ENCODE peak calls at places on chromosomes 16 and 17, in five cellular contexts. S is IMR-90, O is endodermal cell, L is HCT116, N is adrenal gland. Z is an unnamed sample.
A peak's percentile ranks its signal among the peaks of the same experiment; 100 is the strongest.

GRCh38 chr17:76588182-76588581 is 2.5 kb upstream of the ST6GALNAC2 start:
- DNase-seq in O (no peak), S (no peak), N (peak; percentile 53), L (no peak), Z (no peak)

GRCh38 chr16:81651758-81652718 is 127.1 kb upstream of the PLCG2 start:
- DNase-seq in S (no peak), O (no peak), N (no peak), L (no peak), Z (no peak)

GRCh38 chr17:1726626-1727257 is 2.2 kb downstream of the WDR81 start:
- DNase-seq in S (no peak), L (no peak), N (no peak), O (no peak), Z (no peak)

GRCh38 chr16:85392756-85393673 is 220.1 kb upstream of the GSE1 start:
- DNase-seq in S (no peak), N (no peak), O (no peak), L (no peak), Z (no peak)

GRCh38 chr17:7916799-7917198 is 710 bp upstream of the RNF227 start:
- DNase-seq in L (no peak), S (peak; percentile 80), O (peak; percentile 46), N (no peak), Z (peak; percentile 59)

GRCh38 chr17:42354956-42355843 is 33.0 kb downstream of the STAT3 start:
- DNase-seq in S (no peak), L (no peak), O (no peak), N (no peak), Z (peak; percentile 91)

GRCh38 chr16:17206712-17207111 is 264.0 kb downstream of the XYLT1 start:
- DNase-seq in L (no peak), S (no peak), O (no peak), N (no peak), Z (peak; percentile 43)

GRCh38 chr16:20746461-20746860 is 4.8 kb upstream of the THUMPD1 start:
- DNase-seq in L (no peak), N (no peak), S (no peak), O (no peak), Z (no peak)

GRCh38 chr17:75086496-75087181 is 1.1 kb upstream of the SLC16A5 start:
- DNase-seq in N (no peak), L (no peak), O (peak; percentile 72), S (no peak), Z (no peak)
- H3K4me3 ChIP-seq in N (no peak overlapping the region), L (peak overlapping the region; percentile 76), O (peak overlapping the region; percentile 89), S (no peak overlapping the region), Z (no peak overlapping the region)

GRCh38 chr16:1180772-1181714 is 28.1 kb downstream of the CACNA1H start:
- DNase-seq in L (no peak), O (no peak), S (no peak), N (no peak), Z (no peak)
- TF ChIP-seq CTCF in L (no peak), O (peak; percentile 55), S (peak; percentile 36), N (no peak), Z (no peak)

GRCh38 chr17:50721194-50722010 is 2.0 kb downstream of the LUC7L3 start:
- DNase-seq in S (no peak), N (no peak), L (no peak), O (no peak), Z (no peak)

GRCh38 chr17:50728112-50728429 is 8.7 kb downstream of the LUC7L3 start:
- DNase-seq in O (no peak), S (no peak), N (no peak), L (no peak), Z (no peak)

GRCh38 chr17:50722746-50723145 is 3.3 kb downstream of the LUC7L3 start:
- DNase-seq in N (no peak), O (no peak), L (no peak), S (no peak), Z (no peak)

GRCh38 chr17:50728881-50729765 is 9.7 kb downstream of the LUC7L3 start:
- DNase-seq in S (no peak), O (peak; percentile 30), N (no peak), L (no peak), Z (no peak)

DNA sequence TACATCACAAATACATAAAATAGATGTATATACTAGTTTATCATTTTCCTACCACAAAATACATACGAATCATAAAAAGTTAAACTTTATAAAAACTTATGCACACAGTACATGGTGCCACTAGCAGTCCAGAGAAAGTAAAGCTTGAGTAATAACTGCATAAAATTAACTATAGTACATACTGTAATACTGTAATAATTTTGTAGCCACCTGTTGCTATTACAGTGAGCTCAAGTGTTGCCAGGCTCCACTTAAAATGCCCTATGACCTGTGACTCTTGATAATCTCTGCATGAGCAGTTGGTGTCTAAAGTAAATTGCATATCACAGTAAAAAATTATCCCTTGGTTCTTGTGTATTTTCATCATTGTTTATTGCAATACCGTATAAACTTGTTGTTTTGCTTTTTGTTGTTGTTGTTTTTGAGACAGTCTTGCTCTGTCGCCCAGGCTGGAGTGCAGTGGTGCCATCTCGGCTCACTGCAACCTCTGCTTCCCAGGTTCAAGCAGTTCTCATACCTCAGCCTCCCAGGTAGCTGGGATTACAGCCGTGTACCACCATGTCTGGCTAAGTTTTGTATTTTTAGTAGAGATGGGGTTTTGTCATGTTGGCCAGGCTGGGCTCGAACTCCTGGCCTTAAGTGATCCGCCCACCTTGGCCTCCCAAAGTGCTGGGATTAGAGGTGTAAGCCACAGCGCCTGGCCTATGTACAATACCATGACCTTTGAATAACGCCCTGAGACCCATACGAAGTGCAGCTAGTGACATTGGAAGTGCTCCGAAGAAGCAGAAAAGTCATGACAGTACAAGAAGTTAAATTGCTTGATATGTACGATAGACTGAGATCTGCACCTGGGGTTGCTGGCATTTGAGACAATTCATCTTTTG is 6.6 kb downstream of the LUC7L3 start:
- DNase-seq in L (no peak), S (no peak), O (peak; percentile 43), N (no peak), Z (no peak)
- H3K4me3 ChIP-seq in L (no peak overlapping the region), S (no peak overlapping the region), O (no peak overlapping the region), N (no peak overlapping the region), Z (no peak overlapping the region)

DNA sequence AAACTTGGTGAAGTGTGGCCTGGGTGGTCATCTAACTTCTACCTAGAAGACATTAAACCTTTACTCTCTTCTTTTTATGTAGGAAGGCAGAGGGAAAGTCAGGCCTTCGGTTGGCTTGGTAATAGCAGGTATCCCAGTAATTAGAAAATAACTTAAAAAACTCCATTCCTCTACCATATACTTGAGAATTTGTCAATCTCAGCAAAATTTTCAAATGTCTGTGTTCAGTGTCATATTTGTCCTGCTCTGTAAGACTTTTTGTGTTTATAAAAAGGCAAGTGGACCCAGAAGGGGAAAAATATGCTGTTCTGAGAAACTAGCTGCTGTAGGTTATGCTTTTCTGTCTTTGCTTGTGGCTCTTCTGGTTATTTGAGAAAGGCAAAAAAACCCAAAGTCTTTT is 5.8 kb downstream of the HMOX2 start:
- DNase-seq in L (no peak), N (no peak), S (no peak), O (no peak), Z (no peak)
- TF ChIP-seq CTCF in L (no peak), N (no peak), S (no peak), O (no peak), Z (no peak)

GRCh38 chr16:19411298-19411697 is 6.4 kb upstream of the TMC5 start:
- DNase-seq in S (no peak), L (no peak), O (no peak), N (no peak), Z (no peak)
- H3K4me3 ChIP-seq in S (no peak overlapping the region), L (peak overlapping the region; percentile 62), O (peak overlapping the region; percentile 72), N (no peak overlapping the region), Z (no peak overlapping the region)

GRCh38 chr17:50051606-50052005 is 4.3 kb upstream of the ITGA3 start:
- DNase-seq in S (no peak), N (no peak), L (no peak), O (no peak), Z (peak; percentile 35)
- TF ChIP-seq CTCF in S (no peak), N (no peak), L (no peak), O (no peak), Z (no peak)

GRCh38 chr16:25340973-25341372 is 83.3 kb upstream of the ZKSCAN2 start:
- DNase-seq in O (no peak), N (no peak), S (no peak), L (no peak), Z (no peak)
- H3K4me3 ChIP-seq in O (no peak overlapping the region), N (no peak overlapping the region), S (no peak overlapping the region), L (no peak overlapping the region), Z (no peak overlapping the region)

DNA sequence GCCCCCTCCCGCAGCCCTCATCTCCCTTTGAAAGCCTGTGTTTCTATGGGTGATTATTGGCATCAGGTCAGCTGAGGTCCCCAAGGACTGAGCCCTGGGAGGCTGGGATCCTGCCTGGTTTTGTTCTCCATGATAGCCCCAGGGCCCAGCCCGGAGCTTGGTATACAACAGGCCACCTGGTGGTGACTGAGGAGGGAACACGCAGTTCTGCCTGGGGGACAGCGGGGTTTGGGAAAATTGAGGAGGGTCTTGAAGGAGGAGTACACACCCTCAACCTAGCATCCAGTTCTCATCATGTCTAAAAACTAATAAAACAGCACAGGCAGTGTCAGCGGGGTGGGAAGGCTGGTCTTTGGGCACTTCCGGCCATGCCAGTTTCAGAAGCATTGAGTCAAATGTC is 335.1 kb downstream of the CPPED1 start:
- DNase-seq in L (no peak), N (no peak), O (peak; percentile 75), S (no peak), Z (no peak)
- TF ChIP-seq CTCF in L (no peak), N (no peak), O (peak; percentile 73), S (no peak), Z (no peak)